ENCODE peak calls at places on chromosome 1, in six cellular contexts. M is ovary, U is colonic mucosa, W is stomach, R is MCF 10A, A is RWPE1. T is an unnamed sample.

GRCh38 chr1:156842618-156843300 is 16.2 kb downstream of the INSRR start:
- DNase-seq in R (no peak), W (no peak), A (no peak), M (no peak), U (no peak), T (no peak)

GRCh38 chr1:161843156-161843555 is 77.0 kb downstream of the ATF6 start:
- DNase-seq in A (no peak), U (no peak), M (no peak), W (no peak), R (no peak), T (no peak)

GRCh38 chr1:15799928-15800835 is 7.3 kb downstream of the UQCRHL start:
- DNase-seq in A (peak), U (peak), W (peak), R (peak), M (no peak), T (peak)

GRCh38 chr1:223258751-223259177 is 105.2 kb downstream of the SUSD4 start:
- DNase-seq in U (peak), W (peak), A (peak), M (peak), R (peak), T (peak)

GRCh38 chr1:198620951-198621824 is 17.7 kb upstream of the PTPRC start:
- DNase-seq in U (no peak), M (no peak), W (no peak), R (no peak), A (no peak), T (no peak)

GRCh38 chr1:67463298-67463960 is 33.2 kb upstream of the SERBP1 start:
- DNase-seq in A (no peak), R (no peak), U (no peak), M (no peak), W (no peak), T (peak)

GRCh38 chr1:19057784-19058475 is 101.5 kb upstream of the IFFO2 start:
- DNase-seq in A (no peak), R (no peak), M (no peak), U (no peak), W (no peak), T (no peak)

GRCh38 chr1:164296172-164296571 is 262.8 kb upstream of the PBX1 start:
- DNase-seq in U (no peak), A (no peak), M (no peak), W (no peak), R (no peak), T (no peak)

GRCh38 chr1:167310732-167311131 is 90.0 kb downstream of the POU2F1 start:
- DNase-seq in M (no peak), W (no peak), U (no peak), A (no peak), R (no peak), T (no peak)

GRCh38 chr1:30914931-30915330 is 6.4 kb upstream of the SDC3 start:
- DNase-seq in W (no peak), A (no peak), R (no peak), U (no peak), M (no peak), T (no peak)

GRCh38 chr1:175192111-175192629 is 406 bp downstream of the KIAA0040 start:
- DNase-seq in W (peak), U (peak), A (no peak), M (peak), R (peak), T (no peak)

GRCh38 chr1:78255378-78255777 is 209.6 kb downstream of the GIPC2 start:
- DNase-seq in A (no peak), M (no peak), R (no peak), U (no peak), W (no peak), T (no peak)

DNA sequence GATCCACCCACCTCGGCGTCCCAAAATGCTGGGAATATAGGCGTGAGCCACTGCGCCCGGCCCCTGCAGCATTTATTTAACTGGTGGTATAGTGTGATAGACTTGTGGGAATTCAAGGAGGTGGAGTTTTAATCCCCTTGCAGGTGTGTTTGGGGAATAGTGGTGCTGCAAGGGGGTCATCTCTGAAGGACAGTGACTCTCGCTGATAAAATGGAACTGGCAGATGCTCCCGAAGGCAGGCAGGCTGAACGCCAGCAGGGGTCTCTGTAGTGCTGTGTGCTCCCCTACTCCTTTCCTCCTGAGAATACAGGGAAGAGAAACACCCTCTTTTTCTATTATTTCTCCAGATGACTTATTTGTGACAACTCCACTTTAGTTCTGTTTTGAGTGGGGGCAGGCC is 4.0 kb downstream of the OSCP1 start:
- DNase-seq in R (no peak), U (no peak), W (no peak), M (no peak), A (no peak), T (no peak)
- TF ChIP-seq CTCF in R (no peak), U (no peak), W (no peak), M (no peak), A (no peak), T (peak)

DNA sequence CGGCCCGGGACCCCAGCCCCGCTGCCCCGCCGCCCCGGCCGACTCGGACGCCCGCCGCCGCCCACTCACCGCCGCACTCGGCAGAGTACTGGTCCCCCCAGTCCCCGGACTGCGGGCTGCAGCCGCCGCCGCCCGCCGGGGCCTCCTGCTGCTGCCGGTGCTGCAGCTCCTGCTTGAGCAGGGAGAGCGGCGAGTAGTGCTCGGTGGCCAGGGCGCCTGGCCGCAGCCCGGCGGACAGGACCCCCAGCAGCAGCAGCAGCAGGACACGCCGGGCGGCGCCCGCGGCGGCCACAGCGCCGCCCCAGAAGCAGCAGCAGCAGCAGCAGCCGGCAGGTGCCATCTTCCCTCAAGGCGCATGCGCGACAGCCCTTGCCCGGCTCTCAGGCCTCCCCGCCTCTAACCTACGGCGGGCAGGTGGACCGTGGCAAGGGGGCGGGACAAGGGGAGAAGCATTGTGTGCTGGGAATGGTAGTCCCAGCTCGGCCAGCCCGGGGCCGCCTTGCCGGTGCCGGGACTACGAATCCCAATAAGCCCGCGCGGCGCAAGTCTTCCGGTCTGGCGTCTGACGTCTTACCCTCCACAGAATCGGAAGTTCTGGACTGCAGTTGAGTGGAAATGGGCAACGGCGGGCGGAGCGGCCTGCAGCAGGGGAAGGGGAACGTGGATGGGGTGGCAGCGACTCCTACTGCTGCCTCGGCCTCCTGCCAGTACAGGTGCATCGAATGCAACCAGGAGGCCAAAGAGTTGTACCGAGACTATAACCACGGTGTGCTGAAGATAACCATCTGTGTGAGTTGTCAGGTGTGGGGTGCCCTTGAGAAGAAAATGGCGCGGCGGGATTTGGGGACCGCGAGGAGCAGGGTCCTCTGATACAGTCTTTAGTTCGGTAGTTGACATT is at the start of the genes ARV1 and TTC13:
- DNase-seq in W (peak), M (peak), R (peak), U (peak), A (peak), T (peak)
- TF ChIP-seq CTCF in W (no peak), M (peak), R (peak), U (peak), A (peak), T (peak)

GRCh38 chr1:181191494-181192040 is 103.1 kb downstream of the IER5 start:
- DNase-seq in U (no peak), M (no peak), W (no peak), R (no peak), A (no peak), T (no peak)
- TF ChIP-seq CTCF in U (no peak), M (no peak), W (no peak), R (no peak), A (no peak), T (no peak)

GRCh38 chr1:157978547-157979403 is 14.7 kb upstream of the KIRREL1 start:
- DNase-seq in A (no peak), W (no peak), M (no peak), R (no peak), U (peak), T (no peak)
- TF ChIP-seq CTCF in A (no peak), W (no peak), M (no peak), R (no peak), U (no peak), T (peak)

GRCh38 chr1:100137602-100138001 is 4.6 kb downstream of the TRMT13 start:
- DNase-seq in R (no peak), U (no peak), M (no peak), A (no peak), W (no peak), T (no peak)

GRCh38 chr1:100130552-100131077 is 2.1 kb downstream of the SASS6 start:
- DNase-seq in R (peak), W (no peak), A (no peak), U (no peak), M (no peak), T (no peak)

GRCh38 chr1:100131623-100132022 is 1.1 kb downstream of the SASS6 start:
- DNase-seq in R (no peak), U (no peak), W (no peak), A (no peak), M (no peak), T (no peak)

GRCh38 chr1:100132566-100133477 is at the start of the genes SASS6 and TRMT13:
- DNase-seq in R (peak), U (peak), A (peak), M (peak), W (peak), T (peak)

DNA sequence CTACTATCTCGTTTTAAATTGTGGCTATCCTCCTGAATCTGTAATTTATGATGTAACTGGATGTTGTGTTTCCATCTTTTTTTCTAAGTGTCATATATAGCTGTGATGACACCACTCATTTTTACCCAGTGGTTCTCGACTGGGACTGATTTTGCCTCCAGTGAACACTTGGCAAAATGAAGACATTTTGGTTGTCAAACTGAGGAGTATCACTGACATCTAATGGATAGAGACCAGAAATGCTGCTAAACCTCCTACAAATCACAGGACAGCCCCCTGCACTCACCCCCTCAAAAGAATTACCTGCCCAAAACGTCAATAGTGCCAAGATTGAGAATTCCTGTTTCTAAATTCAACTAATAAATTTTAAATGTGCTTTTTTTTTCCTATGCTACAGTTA is 1.9 kb downstream of the TRMT13 start:
- DNase-seq in A (no peak), M (no peak), R (peak), U (no peak), W (no peak), T (no peak)
- TF ChIP-seq CTCF in A (no peak), M (no peak), R (no peak), U (no peak), W (no peak), T (peak)

T was measured in foreskin keratinocyte.